ENCODE peak calls at places on chromosomes 11 and 22, in four cellular contexts. X, E, Q and T are unnamed samples. For H3K79me2, the result is how much of the 10 kb centered on the place peaks cover.

GRCh38 chr11:95284057-95285052 is 53.4 kb upstream of the SESN3 start:
- DNase-seq in Q (peak), X (no peak), E (no peak), T (no peak)

GRCh38 chr11:61555051-61555969 is 25.6 kb downstream of the SYT7 start:
- DNase-seq in X (peak), E (no peak), Q (peak), T (no peak)

GRCh38 chr11:8871283-8871775 is 39.7 kb upstream of the AKIP1 start:
- DNase-seq in X (no peak), Q (peak), E (no peak), T (peak)

GRCh38 chr11:99069831-99070444 is 49.2 kb downstream of the CNTN5 start:
- DNase-seq in X (peak), E (peak), Q (no peak), T (peak)

GRCh38 chr22:38172016-38172431 is 9.6 kb downstream of the PLA2G6 start:
- DNase-seq in X (no peak), Q (no peak), E (no peak), T (no peak)

GRCh38 chr11:111414267-111414931 is 35.3 kb upstream of the POU2AF1 start:
- DNase-seq in Q (no peak), X (no peak), E (no peak), T (no peak)

GRCh38 chr11:118051611-118052461 is 25.0 kb upstream of the TMPRSS4 start:
- DNase-seq in E (no peak), X (no peak), Q (no peak), T (no peak)

GRCh38 chr11:126969865-126970479 is 30.6 kb downstream of the KIRREL3 start:
- DNase-seq in E (no peak), X (peak), Q (peak), T (peak)

GRCh38 chr22:24133187-24133965 is 47.9 kb upstream of the SUSD2 start:
- DNase-seq in X (peak), Q (no peak), E (no peak), T (peak)

GRCh38 chr11:135074397-135074998 is 662.5 kb upstream of the B3GAT1 start:
- DNase-seq in X (no peak), E (no peak), Q (no peak), T (peak)

GRCh38 chr11:123302751-123303195 is 107.7 kb upstream of the CLMP start:
- DNase-seq in Q (peak), E (no peak), X (no peak), T (peak)

GRCh38 chr11:45610627-45611026 is 54.8 kb downstream of the CHST1 start:
- DNase-seq in Q (no peak), X (no peak), E (no peak), T (no peak)

DNA sequence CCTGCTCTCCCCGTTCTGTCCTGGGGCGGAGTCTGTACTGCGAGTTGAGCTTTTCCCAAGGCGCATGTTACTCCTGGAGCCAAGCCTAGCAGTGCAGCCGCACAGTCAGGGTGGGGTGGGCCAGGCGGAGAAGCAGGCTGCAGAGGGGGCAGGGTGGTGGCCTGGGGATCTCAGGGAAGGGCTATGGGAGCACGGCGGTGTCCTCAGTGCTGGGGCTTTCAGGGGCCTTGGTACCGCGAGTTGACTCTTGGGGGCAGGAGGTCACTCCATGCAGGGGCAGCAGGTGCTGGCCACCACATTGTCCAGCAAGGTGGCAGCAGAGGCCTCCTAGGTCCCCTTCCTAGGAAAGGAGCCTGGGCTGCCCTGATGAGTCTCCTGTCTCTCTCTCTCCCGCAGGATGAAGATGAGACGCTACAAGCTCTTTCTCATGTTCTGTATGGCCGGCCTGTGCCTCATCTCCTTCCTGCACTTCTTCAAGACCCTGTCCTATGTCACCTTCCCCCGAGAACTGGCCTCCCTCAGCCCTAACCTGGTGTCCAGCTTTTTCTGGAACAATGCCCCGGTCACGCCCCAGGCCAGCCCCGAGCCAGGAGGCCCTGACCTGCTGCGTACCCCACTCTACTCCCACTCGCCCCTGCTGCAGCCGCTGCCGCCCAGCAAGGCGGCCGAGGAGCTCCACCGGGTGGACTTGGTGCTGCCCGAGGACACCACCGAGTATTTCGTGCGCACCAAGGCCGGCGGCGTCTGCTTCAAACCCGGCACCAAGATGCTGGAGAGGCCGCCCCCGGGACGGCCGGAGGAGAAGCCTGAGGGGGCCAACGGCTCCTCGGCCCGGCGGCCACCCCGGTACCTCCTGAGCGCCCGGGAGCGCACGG is 14.9 kb upstream of the MIEF1 start:
- DNase-seq in E (no peak), Q (no peak), X (no peak), T (no peak)
- H3K79me2 ChIP-seq in E (under half), Q (under half), X (under half), T (under half)

DNA sequence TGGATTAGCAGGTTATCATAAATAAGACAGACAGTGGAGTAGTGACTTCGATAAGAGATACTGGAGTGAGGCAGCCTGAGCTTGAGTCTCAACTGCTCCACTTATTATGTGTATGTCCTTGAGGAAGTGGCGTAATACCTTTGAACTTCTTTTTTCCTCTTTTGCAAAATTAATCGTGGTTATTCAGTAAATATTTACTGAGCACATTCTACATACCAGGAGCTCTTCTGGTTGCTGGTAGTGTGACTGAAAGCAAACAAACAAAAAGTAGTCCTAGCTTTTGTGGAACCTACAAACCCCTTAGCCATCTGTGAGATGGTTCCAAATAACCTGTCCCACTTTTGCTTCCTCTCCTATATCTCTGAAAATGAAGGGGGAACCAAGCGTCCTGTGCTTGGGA is 125.6 kb upstream of the ASPHD2 start:
- DNase-seq in X (no peak), Q (peak), E (no peak), T (no peak)
- H4K8ac ChIP-seq in X (no peak), Q (no peak), E (no peak), T (no peak)

GRCh38 chr11:63920870-63921417 is 4.0 kb upstream of the RCOR2 start:
- DNase-seq in Q (no peak), X (peak), E (no peak), T (peak)

GRCh38 chr11:63920126-63920869 is 3.3 kb upstream of the RCOR2 start:
- DNase-seq in Q (peak), E (no peak), X (peak), T (peak)

GRCh38 chr11:63917685-63918523 is 940 bp upstream of the RCOR2 start:
- DNase-seq in E (no peak), X (peak), Q (peak), T (peak)

GRCh38 chr11:63918576-63919171 is 1.7 kb upstream of the RCOR2 start:
- DNase-seq in E (no peak), Q (peak), X (peak), T (peak)

DNA sequence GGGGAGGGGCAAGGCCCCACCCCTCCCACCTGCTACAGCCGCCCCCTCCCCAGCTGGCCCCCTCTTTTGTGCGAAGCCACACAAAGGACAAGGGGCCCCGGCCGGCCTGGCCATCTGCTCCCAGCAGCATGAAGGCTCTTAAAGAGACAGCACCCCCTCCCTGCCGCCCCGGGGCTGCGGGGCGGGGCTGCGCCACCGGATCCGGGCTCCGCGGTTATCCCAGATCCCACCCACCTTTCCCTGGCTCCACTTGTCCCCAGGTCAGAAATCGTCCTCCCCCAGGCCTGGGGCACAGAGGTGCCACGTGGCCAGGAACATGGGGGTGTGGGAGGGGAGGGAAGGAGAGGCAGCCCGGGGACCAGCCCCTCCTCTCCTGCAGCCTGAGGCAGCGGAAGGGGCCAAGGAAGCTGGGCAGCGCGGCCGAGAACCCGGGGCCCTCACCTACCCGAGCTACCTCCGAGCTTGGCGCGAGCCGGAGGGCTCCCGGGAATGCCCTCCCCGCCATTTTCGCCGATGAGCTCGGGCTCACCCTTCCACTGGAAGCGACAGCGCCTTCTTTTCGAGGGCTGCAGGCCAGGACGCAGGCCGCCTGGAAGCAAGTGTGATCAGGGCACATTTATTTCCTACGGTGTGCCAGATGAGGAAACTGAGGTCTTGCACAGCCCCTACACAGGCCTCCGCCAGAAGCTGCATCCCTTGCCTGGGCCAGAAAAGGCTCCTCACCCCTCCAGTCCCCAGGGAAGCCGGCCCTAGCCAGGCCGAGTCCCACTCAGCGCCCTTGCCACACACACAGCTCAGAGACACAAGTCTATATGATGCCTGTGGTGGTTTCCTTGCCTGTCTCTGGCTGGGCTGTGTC is 2.5 kb upstream of the RCOR2 start:
- DNase-seq in X (peak), Q (peak), E (peak), T (peak)
- H3K18ac ChIP-seq in X (peak), Q (peak), E (peak), T (peak)

GRCh38 chr11:73077454-73077853 is 64.7 kb downstream of the FCHSD2 start:
- DNase-seq in X (no peak), Q (no peak), E (no peak), T (no peak)

GRCh38 chr11:73072935-73073481 is 69.1 kb downstream of the FCHSD2 start:
- DNase-seq in Q (no peak), X (no peak), E (no peak), T (no peak)

DNA sequence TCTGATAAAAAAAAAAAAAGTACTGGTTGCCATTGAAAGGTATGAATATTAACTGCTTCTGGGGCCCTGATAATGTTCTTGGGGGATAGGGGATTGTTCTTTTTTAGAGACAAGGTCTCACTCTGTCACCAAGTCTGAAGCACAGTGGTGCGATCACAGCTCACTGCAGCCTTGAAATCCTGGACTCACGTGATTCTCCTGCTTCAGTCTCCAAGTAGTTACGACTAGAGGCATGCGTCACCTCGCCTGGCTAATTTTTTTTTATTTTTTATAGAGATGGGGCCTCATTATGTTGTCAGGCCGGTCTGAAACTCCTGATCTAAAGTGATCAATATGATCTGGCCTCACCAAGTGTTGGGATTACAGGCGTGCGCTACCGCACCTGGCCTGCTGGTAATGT is 63.5 kb downstream of the FCHSD2 start:
- DNase-seq in X (no peak), E (no peak), Q (no peak), T (no peak)
- H3K79me2 ChIP-seq in X (under half), E (under half), Q (under half), T (under half)

GRCh38 chr11:44016546-44017442 is 31.0 kb upstream of the ACCSL start:
- DNase-seq in Q (no peak), E (no peak), X (peak), T (no peak)

GRCh38 chr11:44015624-44016007 is 32.2 kb upstream of the ACCSL start:
- DNase-seq in E (no peak), Q (no peak), X (no peak), T (no peak)

GRCh38 chr11:44017443-44018126 is 30.2 kb upstream of the ACCSL start:
- DNase-seq in Q (no peak), E (no peak), X (no peak), T (no peak)

GRCh38 chr11:44016129-44016528 is 31.7 kb upstream of the ACCSL start:
- DNase-seq in E (no peak), X (peak), Q (no peak), T (no peak)

DNA sequence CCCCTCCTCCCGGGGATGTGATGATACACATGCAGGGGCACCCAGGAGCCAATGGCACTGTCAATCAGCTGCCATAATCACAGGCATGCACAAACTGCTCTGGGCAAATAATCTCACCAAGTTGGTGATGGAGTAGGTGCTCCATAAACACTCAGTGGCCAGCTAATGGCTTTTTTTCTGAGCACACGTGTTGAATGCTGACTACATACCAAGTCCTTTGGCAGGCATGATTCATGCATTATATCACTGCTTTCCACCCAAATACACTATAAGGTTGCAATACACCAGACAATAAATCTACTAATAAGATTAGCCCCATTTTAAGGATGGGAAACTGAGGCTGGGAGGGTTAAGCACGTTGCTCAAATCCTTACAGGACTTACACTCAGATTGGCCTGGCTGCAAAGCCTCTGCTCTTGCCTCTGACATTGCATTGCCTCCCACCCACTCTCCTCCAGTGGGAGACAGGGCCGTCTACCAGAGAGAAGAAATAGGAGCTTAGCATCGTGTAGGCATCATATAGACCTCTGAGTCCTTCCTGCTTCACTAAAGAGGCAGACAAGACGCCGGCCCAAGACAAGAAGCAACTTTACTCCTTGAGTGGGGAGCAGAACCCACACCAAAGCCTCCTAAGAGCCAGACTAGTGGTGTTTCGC is 32.7 kb upstream of the ACCSL start:
- DNase-seq in Q (no peak), E (no peak), X (peak), T (no peak)
- H4K8ac ChIP-seq in Q (no peak), E (no peak), X (no peak), T (no peak)

DNA sequence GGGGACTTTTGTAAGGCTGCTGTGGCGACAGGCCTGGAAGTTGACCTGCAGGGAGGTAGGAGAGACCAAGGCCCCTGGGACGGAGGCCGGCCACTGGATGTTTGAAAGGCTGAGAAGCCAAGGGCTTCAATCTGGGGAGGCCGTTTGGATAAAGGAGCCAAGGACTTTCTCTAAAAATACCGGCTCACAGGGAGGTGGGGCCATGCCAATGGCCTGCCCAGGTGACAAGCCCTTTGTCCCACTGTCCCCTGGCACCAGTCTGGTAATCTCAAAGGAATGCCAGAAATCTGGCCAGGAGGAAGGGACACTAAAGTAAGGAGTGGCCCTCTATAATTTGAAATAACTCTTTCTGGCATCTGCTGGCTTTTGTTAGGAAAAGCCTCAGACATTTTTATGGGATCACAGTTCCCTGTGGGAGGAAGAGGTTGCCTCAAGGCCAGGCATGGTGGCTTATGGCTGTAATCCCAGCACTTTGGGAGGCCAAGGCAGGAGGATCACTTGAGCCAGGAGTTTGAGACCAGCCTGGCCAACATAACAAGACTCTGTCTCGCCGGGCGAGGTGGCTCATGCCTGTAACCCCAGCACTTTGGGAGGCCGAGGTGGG is 1.9 kb upstream of the CHKA start:
- DNase-seq in X (peak), E (no peak), Q (peak), T (peak)
- H3K18ac ChIP-seq in X (no peak), E (no peak), Q (peak), T (peak)

GRCh38 chr11:90213322-90213721 is 9.5 kb downstream of the CHORDC1 start:
- DNase-seq in Q (no peak), X (no peak), E (no peak), T (no peak)
- H3K79me2 ChIP-seq in Q (under half), X (under half), E (under half), T (under half)

GRCh38 chr11:63629426-63629825 is 15.2 kb upstream of the PLAAT3 start:
- DNase-seq in Q (no peak), E (no peak), X (no peak), T (no peak)
- H4K8ac ChIP-seq in Q (no peak), E (no peak), X (no peak), T (no peak)

GRCh38 chr22:42939451-42939881 is 75.5 kb downstream of the PACSIN2 start:
- DNase-seq in E (no peak), X (no peak), Q (no peak), T (peak)
- H3K18ac ChIP-seq in E (no peak), X (no peak), Q (peak), T (no peak)

DNA sequence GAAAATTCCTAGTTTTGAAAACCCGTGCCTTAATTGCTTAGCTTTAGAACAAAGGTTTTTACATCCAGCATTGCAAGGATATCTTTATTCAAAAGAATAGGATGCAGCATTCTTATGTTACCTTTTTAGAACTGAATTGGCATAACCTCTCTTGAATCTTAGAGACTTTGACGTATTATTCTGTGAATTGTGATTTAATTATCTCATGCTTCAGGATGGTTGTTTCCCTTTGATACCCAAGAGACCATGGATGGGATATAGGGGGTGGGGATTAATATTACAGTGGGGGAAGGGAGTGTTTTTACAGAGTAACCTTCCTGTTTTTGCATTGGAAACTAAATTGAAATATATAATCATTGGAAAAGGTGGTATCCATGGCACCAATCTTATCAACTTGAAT is 49.5 kb downstream of the ARHGEF12 start:
- DNase-seq in E (no peak), Q (no peak), X (no peak), T (no peak)
- H3K79me2 ChIP-seq in E (under half), Q (under half), X (under half), T (under half)